ENCODE peak calls at places on chromosomes 3 and 15, in five cellular contexts. J is astrocyte of the spinal cord, R is brain microvascular endothelial cell, F is tibial nerve, T is neural progenitor cell. I is an unnamed sample.

GRCh38 chr3:45034612-45035252 is 8.6 kb downstream of the CLEC3B start:
- DNase-seq in J (no peak), R (no peak), F (peak; percentile 54), T (no peak), I (peak; percentile 86)

GRCh38 chr3:55724407-55724784 is 237.3 kb upstream of the WNT5A start:
- DNase-seq in J (no peak), R (no peak), F (no peak), T (no peak), I (no peak)

GRCh38 chr3:49701388-49702077 is 12.2 kb downstream of the RNF123 start:
- DNase-seq in J (no peak), R (no peak), F (no peak), T (peak; percentile 75), I (no peak)

GRCh38 chr3:78086150-78086549 is 1046.3 kb downstream of the ROBO2 start:
- DNase-seq in J (peak; percentile 8), R (peak; percentile 18), F (no peak), T (no peak), I (no peak)

GRCh38 chr3:117666316-117666715 is 956.7 kb downstream of the TUSC7 start:
- DNase-seq in J (no peak), R (no peak), F (no peak), T (peak; percentile 16), I (no peak)

GRCh38 chr15:25846377-25846776 is 16.8 kb downstream of the ATP10A start:
- DNase-seq in J (no peak), R (no peak), F (no peak), T (no peak), I (no peak)

GRCh38 chr3:148269816-148270215 is 427.9 kb upstream of the AGTR1 start:
- DNase-seq in J (peak; percentile 28), R (peak; percentile 11), F (no peak), T (no peak), I (no peak)

GRCh38 chr15:75654201-75654907 is 6.6 kb downstream of the SNX33 start:
- DNase-seq in J (no peak), R (no peak), F (no peak), T (no peak), I (no peak)

GRCh38 chr3:86624192-86624591 is 366.8 kb downstream of the VGLL3 start:
- DNase-seq in J (no peak), R (no peak), F (no peak), T (no peak), I (no peak)

GRCh38 chr3:27578032-27578431 is 93.8 kb upstream of the SLC4A7 start:
- DNase-seq in J (peak; percentile 53), R (no peak), F (no peak), T (no peak), I (no peak)

GRCh38 chr3:86180696-86181095 is 810.3 kb downstream of the VGLL3 start:
- DNase-seq in J (peak; percentile 1), R (no peak), F (no peak), T (peak; percentile 39), I (no peak)

GRCh38 chr15:57507111-57507510 is 84.6 kb upstream of the MYZAP start:
- DNase-seq in J (no peak), R (no peak), F (no peak), T (no peak), I (no peak)

GRCh38 chr15:96457852-96458251 is 127.4 kb downstream of the NR2F2 start:
- DNase-seq in J (no peak), R (no peak), F (no peak), T (no peak), I (no peak)

GRCh38 chr3:69997486-69998307 is 1.8 kb upstream of the SAMMSON start:
- DNase-seq in J (peak; percentile 13), R (no peak), F (no peak), T (no peak), I (no peak)

GRCh38 chr3:195906865-195907729 is 1.3 kb downstream of the TNK2 start:
- DNase-seq in J (no peak), R (no peak), F (no peak), T (no peak), I (no peak)

GRCh38 chr3:39408493-39409372 is 2.2 kb downstream of the RPSA start:
- DNase-seq in J (no peak), R (no peak), F (no peak), T (no peak), I (no peak)
- H3K4me3 ChIP-seq in J (no peak overlapping the region), R (peak overlapping the region; percentile 90), F (no peak overlapping the region), T (peak overlapping the region; percentile 74), I (no peak overlapping the region)

GRCh38 chr3:185960518-185961288 is 22.9 kb upstream of the TRA2B start:
- DNase-seq in J (no peak), R (no peak), F (no peak), T (peak; percentile 28), I (no peak)
- H3K4me3 ChIP-seq in J (no peak overlapping the region), R (no peak overlapping the region), F (no peak overlapping the region), T (no peak overlapping the region), I (no peak overlapping the region)

GRCh38 chr3:62416109-62416508 is 42.8 kb upstream of the FEZF2 start:
- DNase-seq in J (no peak), R (no peak), F (no peak), T (peak; percentile 61), I (no peak)
- H3K4me3 ChIP-seq in J (no peak overlapping the region), R (no peak overlapping the region), F (no peak overlapping the region), T (peak overlapping the region; percentile 21), I (no peak overlapping the region)

DNA sequence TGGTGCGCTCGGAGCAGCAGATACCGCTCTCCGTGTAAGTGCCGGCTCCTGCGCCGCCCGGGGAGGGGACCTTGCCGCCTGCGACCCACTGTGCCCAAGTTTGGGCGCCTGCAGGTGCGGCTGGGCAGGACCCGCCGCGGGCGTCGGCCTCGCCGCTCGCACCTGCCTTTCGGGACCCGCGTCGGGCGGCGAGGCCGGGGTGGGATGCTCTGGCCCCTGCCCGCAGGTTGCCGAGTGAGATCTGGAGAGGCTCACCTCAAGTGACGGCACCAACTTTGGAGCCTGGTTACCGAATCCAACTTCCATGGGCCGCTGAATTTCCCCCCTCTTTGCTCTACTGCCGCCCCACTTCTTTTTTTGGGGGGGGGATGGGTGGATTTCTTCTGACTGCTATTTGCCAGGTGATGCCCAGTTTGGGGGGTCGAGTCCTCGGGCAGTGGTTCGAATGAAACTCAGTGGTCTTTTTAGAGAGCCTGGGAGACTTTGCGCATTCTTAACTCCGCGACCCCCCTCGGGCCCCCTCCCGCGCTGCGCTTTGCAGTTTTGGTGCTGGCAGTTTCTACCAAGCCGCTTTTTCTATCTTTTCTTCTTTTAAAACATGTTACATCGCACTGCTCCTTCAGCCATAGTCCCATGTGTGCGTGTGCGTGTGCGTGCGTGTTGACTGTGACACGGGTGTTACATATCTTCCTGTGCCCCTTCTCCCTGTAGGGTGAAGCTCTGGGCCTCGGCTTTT is 618 bp downstream of the CACNA2D3 start:
- DNase-seq in J (no peak), R (no peak), F (no peak), T (peak; percentile 16), I (no peak)
- H3K4me3 ChIP-seq in J (no peak overlapping the region), R (no peak overlapping the region), F (peak overlapping the region; percentile 36), T (peak overlapping the region; percentile 68), I (peak overlapping the region; percentile 61)

GRCh38 chr3:83048556-83048955 is 1287.1 kb upstream of the GBE1 start:
- DNase-seq in J (no peak), R (no peak), F (no peak), T (no peak), I (no peak)
- H3K4me3 ChIP-seq in J (no peak overlapping the region), R (no peak overlapping the region), F (no peak overlapping the region), T (no peak overlapping the region), I (no peak overlapping the region)

DNA sequence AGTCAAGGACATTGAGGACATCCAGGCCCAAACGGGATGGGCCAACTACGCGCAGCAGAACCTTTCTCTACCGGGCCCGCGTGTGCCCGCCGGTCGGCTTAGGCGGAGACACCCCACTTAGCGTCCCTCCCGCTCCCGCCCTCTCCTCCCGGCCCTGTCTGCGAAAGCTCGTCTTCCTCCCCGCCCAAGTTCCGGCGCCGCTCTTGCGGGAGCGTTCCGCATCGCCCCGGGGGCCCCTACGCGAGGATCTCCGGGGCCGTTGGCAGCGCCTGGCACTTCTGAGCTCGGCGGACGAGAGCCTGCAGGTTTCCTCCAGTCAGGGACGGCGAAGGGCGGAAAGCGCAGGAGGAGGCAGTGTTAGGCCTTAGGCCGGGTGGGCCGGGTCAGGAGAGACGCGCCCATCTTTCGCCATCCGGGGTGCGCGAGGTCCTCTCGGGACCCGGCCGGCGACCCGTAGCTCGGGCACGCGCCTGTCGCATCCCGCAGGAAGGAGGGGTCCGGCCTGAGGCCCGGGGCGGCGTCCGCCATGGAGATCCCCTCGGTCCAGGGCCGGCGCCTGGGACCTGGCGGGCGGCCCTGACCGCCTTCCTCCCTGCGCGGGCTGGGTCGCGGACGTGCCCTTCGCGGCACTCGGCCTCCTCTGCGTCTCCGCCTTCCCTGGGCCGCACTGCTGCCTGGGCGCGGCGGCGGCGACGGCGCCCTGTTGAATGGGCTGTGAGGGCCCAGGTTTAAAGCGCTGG is at the start of gene FEM1B:
- DNase-seq in J (peak; percentile 96), R (peak; percentile 78), F (peak; percentile 77), T (peak; percentile 95), I (peak; percentile 89)
- H3K4me3 ChIP-seq in J (peak within 1 kb of the TSS; percentile 85), R (peak within 1 kb of the TSS; percentile 82), F (peak within 1 kb of the TSS; percentile 99), T (peak within 1 kb of the TSS; percentile 68), I (peak within 1 kb of the TSS; percentile 68)

I was measured in tibial artery.